ENCODE peak calls at places on chromosomes 2 and 18, in five cellular contexts. One of them, this sample, is unnamed.

GRCh38 chr2:189506514-189506976 is 65.3 kb downstream of the WDR75 start:
- DNase-seq in GM20000: no peak
- DNase-seq in H1: no peak
- DNase-seq in fibroblast of pulmonary artery: peak
- DNase-seq in fibroblast of the aortic adventitia: peak
- DNase-seq in this sample: no peak

GRCh38 chr2:12083713-12084420 is 337.4 kb downstream of the LPIN1 start:
- DNase-seq in fibroblast of the aortic adventitia: peak
- DNase-seq in H1: no peak
- DNase-seq in fibroblast of pulmonary artery: peak
- DNase-seq in GM20000: no peak
- DNase-seq in this sample: no peak

GRCh38 chr2:10658041-10658913 is 31.5 kb downstream of the NOL10 start:
- DNase-seq in H1: no peak
- DNase-seq in fibroblast of pulmonary artery: peak
- DNase-seq in fibroblast of the aortic adventitia: peak
- DNase-seq in GM20000: no peak
- DNase-seq in this sample: peak

GRCh38 chr2:67304300-67304890 is 92.7 kb upstream of the ETAA1 start:
- DNase-seq in fibroblast of pulmonary artery: no peak
- DNase-seq in H1: no peak
- DNase-seq in GM20000: no peak
- DNase-seq in fibroblast of the aortic adventitia: no peak
- DNase-seq in this sample: peak

GRCh38 chr2:207683879-207684627 is 27.4 kb upstream of the CCNYL1 start:
- DNase-seq in fibroblast of pulmonary artery: peak
- DNase-seq in H1: no peak
- DNase-seq in GM20000: no peak
- DNase-seq in fibroblast of the aortic adventitia: peak
- DNase-seq in this sample: peak

GRCh38 chr18:3036108-3036507 is 23.2 kb upstream of the LPIN2 start:
- DNase-seq in GM20000: no peak
- DNase-seq in fibroblast of pulmonary artery: no peak
- DNase-seq in fibroblast of the aortic adventitia: no peak
- DNase-seq in H1: no peak
- DNase-seq in this sample: no peak

GRCh38 chr2:241608881-241609280 is 28.1 kb downstream of the THAP4 start:
- DNase-seq in fibroblast of pulmonary artery: no peak
- DNase-seq in GM20000: no peak
- DNase-seq in fibroblast of the aortic adventitia: no peak
- DNase-seq in H1: no peak
- DNase-seq in this sample: no peak

GRCh38 chr2:85425588-85425987 is 7.1 kb downstream of the SH2D6 start:
- DNase-seq in GM20000: no peak
- DNase-seq in H1: no peak
- DNase-seq in fibroblast of the aortic adventitia: no peak
- DNase-seq in fibroblast of pulmonary artery: no peak
- DNase-seq in this sample: no peak

GRCh38 chr2:205902041-205902898 is 183.7 kb downstream of the INO80D start:
- DNase-seq in fibroblast of pulmonary artery: peak
- DNase-seq in fibroblast of the aortic adventitia: no peak
- DNase-seq in H1: no peak
- DNase-seq in GM20000: no peak
- DNase-seq in this sample: peak

GRCh38 chr2:144659731-144660275 is 139.9 kb upstream of the ZEB2 start:
- DNase-seq in H1: no peak
- DNase-seq in GM20000: no peak
- DNase-seq in fibroblast of pulmonary artery: peak
- DNase-seq in fibroblast of the aortic adventitia: peak
- DNase-seq in this sample: peak

GRCh38 chr2:101698419-101699190 is 1.1 kb downstream of the MAP4K4 start:
- DNase-seq in fibroblast of the aortic adventitia: peak
- DNase-seq in GM20000: no peak
- DNase-seq in fibroblast of pulmonary artery: peak
- DNase-seq in H1: no peak
- DNase-seq in this sample: no peak

GRCh38 chr2:128327180-128327964 is 8.7 kb upstream of the HS6ST1 start:
- DNase-seq in GM20000: no peak
- DNase-seq in fibroblast of pulmonary artery: no peak
- DNase-seq in fibroblast of the aortic adventitia: no peak
- DNase-seq in H1: no peak
- DNase-seq in this sample: no peak

GRCh38 chr2:162072181-162072702 is 1.8 kb downstream of the DPP4 start:
- DNase-seq in H1: no peak
- DNase-seq in fibroblast of pulmonary artery: peak
- DNase-seq in fibroblast of the aortic adventitia: peak
- DNase-seq in GM20000: peak
- DNase-seq in this sample: peak

GRCh38 chr2:24984912-24985311 is 13.2 kb upstream of the DNAJC27 start:
- DNase-seq in fibroblast of the aortic adventitia: peak
- DNase-seq in H1: no peak
- DNase-seq in GM20000: no peak
- DNase-seq in fibroblast of pulmonary artery: peak
- DNase-seq in this sample: no peak

GRCh38 chr2:180891360-180891759 is 89.0 kb upstream of the UBE2E3 start:
- DNase-seq in fibroblast of pulmonary artery: no peak
- DNase-seq in GM20000: no peak
- DNase-seq in fibroblast of the aortic adventitia: no peak
- DNase-seq in H1: no peak
- DNase-seq in this sample: no peak

GRCh38 chr2:155600914-155601760 is 731.4 kb downstream of the NR4A2 start:
- DNase-seq in GM20000: no peak
- DNase-seq in fibroblast of the aortic adventitia: no peak
- DNase-seq in fibroblast of pulmonary artery: no peak
- DNase-seq in H1: no peak
- DNase-seq in this sample: no peak

GRCh38 chr2:196442211-196442610 is 197.3 kb upstream of the CCDC150 start:
- DNase-seq in H1: no peak
- DNase-seq in fibroblast of the aortic adventitia: peak
- DNase-seq in fibroblast of pulmonary artery: no peak
- DNase-seq in GM20000: no peak
- DNase-seq in this sample: peak

GRCh38 chr2:233597522-233597921 is 19.9 kb upstream of the UGT1A8 start:
- DNase-seq in fibroblast of pulmonary artery: no peak
- DNase-seq in GM20000: no peak
- DNase-seq in fibroblast of the aortic adventitia: no peak
- DNase-seq in H1: no peak
- DNase-seq in this sample: no peak

GRCh38 chr2:75637568-75637967 is 9.0 kb upstream of the MRPL19 start:
- DNase-seq in fibroblast of pulmonary artery: no peak
- DNase-seq in fibroblast of the aortic adventitia: no peak
- DNase-seq in GM20000: no peak
- DNase-seq in H1: no peak
- DNase-seq in this sample: no peak

GRCh38 chr18:73093687-73094250 is 226.0 kb upstream of the NETO1 start:
- DNase-seq in H1: no peak
- DNase-seq in GM20000: no peak
- DNase-seq in fibroblast of pulmonary artery: no peak
- DNase-seq in fibroblast of the aortic adventitia: no peak
- DNase-seq in this sample: peak

GRCh38 chr2:133642831-133643230 is 74.6 kb upstream of the NCKAP5 start:
- DNase-seq in fibroblast of pulmonary artery: peak
- DNase-seq in fibroblast of the aortic adventitia: peak
- DNase-seq in GM20000: no peak
- DNase-seq in H1: no peak
- DNase-seq in this sample: no peak

GRCh38 chr2:10550206-10551001 is 102.3 kb upstream of the ODC1 start:
- DNase-seq in GM20000: no peak
- DNase-seq in fibroblast of the aortic adventitia: no peak
- DNase-seq in H1: no peak
- DNase-seq in fibroblast of pulmonary artery: no peak
- DNase-seq in this sample: no peak

GRCh38 chr18:23825978-23826405 is 136.7 kb downstream of the LAMA3 start:
- DNase-seq in H1: no peak
- DNase-seq in fibroblast of the aortic adventitia: peak
- DNase-seq in GM20000: no peak
- DNase-seq in fibroblast of pulmonary artery: peak
- DNase-seq in this sample: peak

GRCh38 chr2:71082402-71083252 is 14.2 kb downstream of the NAGK start:
- DNase-seq in H1: no peak
- DNase-seq in fibroblast of the aortic adventitia: no peak
- DNase-seq in GM20000: no peak
- DNase-seq in fibroblast of pulmonary artery: no peak
- DNase-seq in this sample: no peak

DNA sequence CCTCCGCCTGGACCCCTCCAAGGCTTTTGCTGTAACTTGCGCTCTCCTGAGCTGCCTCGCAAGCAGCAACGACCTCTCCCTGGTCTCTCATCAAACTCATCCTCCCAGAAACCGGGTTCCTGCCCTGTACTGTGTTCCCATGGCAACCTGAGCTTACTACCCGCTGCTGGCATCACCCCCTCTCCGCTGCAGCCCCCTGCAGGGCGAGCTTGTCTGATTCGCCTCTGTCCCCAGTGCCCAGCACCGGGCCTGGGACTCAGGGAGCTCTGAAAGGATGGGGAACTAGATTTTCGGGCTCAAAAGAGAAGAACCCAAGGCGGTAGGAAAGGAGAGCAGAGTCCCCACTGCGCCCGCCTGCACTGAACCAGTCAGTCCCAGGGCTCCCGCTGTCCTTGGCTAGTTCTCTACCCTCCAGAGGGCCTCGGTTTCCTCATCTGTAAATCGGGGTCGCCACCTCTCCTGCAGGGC is 452 bp downstream of the HS1BP3 start:
- DNase-seq in H1: no peak
- DNase-seq in fibroblast of pulmonary artery: peak
- DNase-seq in fibroblast of the aortic adventitia: peak
- DNase-seq in GM20000: peak
- DNase-seq in this sample: peak
- TF ChIP-seq CTCF in H1: no peak
- TF ChIP-seq CTCF in fibroblast of pulmonary artery: no peak
- TF ChIP-seq CTCF in fibroblast of the aortic adventitia: peak
- TF ChIP-seq CTCF in GM20000: no peak
- TF ChIP-seq CTCF in this sample: no peak

GRCh38 chr2:164126960-164127359 is 391.2 kb upstream of the FIGN start:
- DNase-seq in H1: no peak
- DNase-seq in GM20000: no peak
- DNase-seq in fibroblast of the aortic adventitia: peak
- DNase-seq in fibroblast of pulmonary artery: peak
- DNase-seq in this sample: no peak
- TF ChIP-seq CTCF in H1: no peak
- TF ChIP-seq CTCF in GM20000: no peak
- TF ChIP-seq CTCF in fibroblast of the aortic adventitia: peak
- TF ChIP-seq CTCF in fibroblast of pulmonary artery: peak
- TF ChIP-seq CTCF in this sample: no peak

DNA sequence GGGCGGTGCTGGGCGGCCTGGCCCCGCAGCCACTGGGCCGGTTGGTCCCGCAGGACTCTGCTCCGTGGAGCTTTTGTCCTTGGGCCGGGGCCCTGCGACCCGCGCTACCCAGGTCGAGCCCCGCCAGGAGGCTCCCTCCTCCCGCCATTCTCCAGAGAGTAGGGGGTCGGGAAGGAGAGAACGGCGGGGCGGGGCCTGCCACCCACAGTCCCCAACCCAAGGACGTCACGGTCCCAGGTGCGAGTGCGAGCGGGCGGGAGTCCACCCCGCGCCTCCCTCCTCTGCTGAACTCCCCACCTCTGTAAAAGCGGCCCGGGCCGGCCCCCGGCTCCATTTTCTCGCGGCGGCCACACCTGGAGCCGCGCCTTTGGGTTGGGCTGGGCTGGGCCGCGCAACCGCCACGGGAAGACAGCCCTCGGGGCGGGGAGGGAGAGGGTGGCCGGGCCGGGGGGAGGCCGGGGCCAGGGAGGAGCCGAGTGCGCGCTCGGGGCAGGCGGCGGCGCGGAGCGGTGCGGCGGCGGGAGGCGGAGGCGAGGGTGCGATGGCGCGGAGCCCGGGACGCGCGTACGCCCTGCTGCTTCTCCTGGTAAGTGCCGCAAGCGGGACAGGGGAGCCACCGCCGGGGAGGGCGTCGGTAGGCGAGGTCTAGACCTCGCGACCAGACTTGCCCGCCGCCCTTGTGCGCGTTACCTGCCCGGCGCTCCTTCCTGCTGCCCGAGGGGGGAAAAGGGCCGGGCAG is at the start of gene DSG2:
- DNase-seq in H1: peak
- DNase-seq in GM20000: peak
- DNase-seq in fibroblast of pulmonary artery: peak
- DNase-seq in fibroblast of the aortic adventitia: no peak
- DNase-seq in this sample: no peak
- TF ChIP-seq CTCF in H1: no peak
- TF ChIP-seq CTCF in GM20000: no peak
- TF ChIP-seq CTCF in fibroblast of pulmonary artery: no peak
- TF ChIP-seq CTCF in fibroblast of the aortic adventitia: no peak
- TF ChIP-seq CTCF in this sample: no peak

GRCh38 chr18:34261865-34262780 is 37.4 kb upstream of the NOL4 start:
- DNase-seq in fibroblast of pulmonary artery: no peak
- DNase-seq in GM20000: peak
- DNase-seq in fibroblast of the aortic adventitia: no peak
- DNase-seq in H1: no peak
- DNase-seq in this sample: no peak
- TF ChIP-seq CTCF in fibroblast of pulmonary artery: no peak
- TF ChIP-seq CTCF in GM20000: no peak
- TF ChIP-seq CTCF in fibroblast of the aortic adventitia: no peak
- TF ChIP-seq CTCF in H1: no peak
- TF ChIP-seq CTCF in this sample: no peak

DNA sequence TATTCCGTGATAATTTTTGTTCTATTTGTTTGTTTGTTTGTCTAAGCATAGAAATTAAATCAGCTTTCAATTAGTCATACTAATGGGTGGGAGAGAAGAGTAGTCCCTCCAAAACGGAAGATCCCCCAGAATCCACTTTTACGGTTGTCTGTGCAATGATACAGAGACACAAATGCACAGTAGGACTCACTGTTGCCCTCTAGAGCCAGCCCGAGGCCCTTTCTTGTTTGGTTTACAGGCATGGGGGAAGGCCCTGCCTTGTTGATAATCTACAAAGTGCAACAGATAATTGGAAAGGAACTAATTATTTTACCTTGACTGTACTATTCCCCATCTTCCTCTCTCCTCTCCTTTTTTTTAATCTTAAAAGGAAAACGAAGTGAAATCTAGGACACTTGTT is 121.1 kb downstream of the ACOXL start:
- DNase-seq in GM20000: peak
- DNase-seq in fibroblast of pulmonary artery: peak
- DNase-seq in fibroblast of the aortic adventitia: peak
- DNase-seq in H1: no peak
- DNase-seq in this sample: no peak
- TF ChIP-seq CTCF in GM20000: peak
- TF ChIP-seq CTCF in fibroblast of pulmonary artery: peak
- TF ChIP-seq CTCF in fibroblast of the aortic adventitia: peak
- TF ChIP-seq CTCF in H1: peak
- TF ChIP-seq CTCF in this sample: peak

GRCh38 chr2:118761791-118762190 is 85.7 kb downstream of the EN1 start:
- DNase-seq in H1: no peak
- DNase-seq in fibroblast of the aortic adventitia: no peak
- DNase-seq in GM20000: no peak
- DNase-seq in fibroblast of pulmonary artery: no peak
- DNase-seq in this sample: no peak

GRCh38 chr2:118764855-118765254 is 82.6 kb downstream of the EN1 start:
- DNase-seq in fibroblast of the aortic adventitia: no peak
- DNase-seq in fibroblast of pulmonary artery: no peak
- DNase-seq in GM20000: no peak
- DNase-seq in H1: no peak
- DNase-seq in this sample: no peak

DNA sequence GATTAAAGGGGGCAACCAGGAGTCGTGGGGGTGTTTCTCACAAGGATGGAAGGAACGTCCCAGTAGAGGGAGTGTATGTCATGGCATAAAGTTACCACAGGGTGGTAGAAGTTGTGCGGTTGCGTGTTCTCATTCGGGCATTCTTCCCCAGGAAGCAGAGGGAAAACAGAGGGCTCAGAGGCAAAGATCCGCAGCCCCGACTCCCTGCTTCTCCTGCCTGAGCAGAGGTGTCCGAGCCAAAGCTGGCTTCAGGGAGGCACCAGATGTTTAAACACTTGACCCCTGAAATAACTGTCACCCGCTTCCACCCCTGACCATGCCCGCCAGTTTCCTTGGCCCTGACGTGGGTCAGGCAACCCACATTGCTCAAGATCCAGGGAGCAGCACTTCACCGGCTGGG is 83.7 kb downstream of the EN1 start:
- DNase-seq in GM20000: no peak
- DNase-seq in fibroblast of the aortic adventitia: peak
- DNase-seq in H1: peak
- DNase-seq in fibroblast of pulmonary artery: peak
- DNase-seq in this sample: no peak
- TF ChIP-seq CTCF in GM20000: no peak
- TF ChIP-seq CTCF in fibroblast of the aortic adventitia: peak
- TF ChIP-seq CTCF in H1: peak
- TF ChIP-seq CTCF in fibroblast of pulmonary artery: peak
- TF ChIP-seq CTCF in this sample: peak